ENCODE peak calls at places on chromosomes 13 and 19, in six cellular contexts. H, C, G, A, X and V are unnamed samples.

GRCh38 chr19:55336101-55336500 is 3.6 kb upstream of the KMT5C start:
- DNase-seq in H (no peak), C (no peak), G (no peak), A (no peak), X (no peak), V (peak; percentile 82)

GRCh38 chr19:58229255-58229639 is 533 bp downstream of the ZNF544 start:
- DNase-seq in H (peak; percentile 29), C (no peak), G (no peak), A (no peak), X (no peak), V (no peak)

GRCh38 chr13:20492641-20493040 is 33.0 kb downstream of the CRYL1 start:
- DNase-seq in H (no peak), C (no peak), G (peak; percentile 27), A (no peak), X (no peak), V (no peak)

GRCh38 chr19:49570997-49571676 is 9.2 kb downstream of the NOSIP start:
- DNase-seq in H (peak; percentile 43), C (no peak), G (no peak), A (no peak), X (no peak), V (no peak)

GRCh38 chr13:34155931-34156607 is 338.1 kb downstream of the RFC3 start:
- DNase-seq in H (no peak), C (no peak), G (peak; percentile 61), A (no peak), X (no peak), V (no peak)

GRCh38 chr19:33193269-33193863 is 764 bp upstream of the LRP3 start:
- DNase-seq in H (no peak), C (peak; percentile 21), G (no peak), A (peak; percentile 11), X (no peak), V (no peak)

GRCh38 chr19:15643387-15643786 is 2.7 kb downstream of the CYP4F3 start:
- DNase-seq in H (no peak), C (no peak), G (no peak), A (no peak), X (no peak), V (no peak)

GRCh38 chr19:17739121-17739875 is 12.0 kb upstream of the FCHO1 start:
- DNase-seq in H (no peak), C (peak; percentile 70), G (no peak), A (peak; percentile 38), X (peak; percentile 88), V (no peak)

GRCh38 chr19:49128545-49129237 is 9.3 kb downstream of the PPFIA3 start:
- DNase-seq in H (no peak), C (no peak), G (no peak), A (no peak), X (no peak), V (no peak)

GRCh38 chr19:35403116-35403760 is 32.4 kb downstream of the GPR42 start:
- DNase-seq in H (no peak), C (no peak), G (no peak), A (no peak), X (no peak), V (no peak)

GRCh38 chr19:55649579-55650557 is 1.9 kb downstream of the CCDC106 start:
- DNase-seq in H (no peak), C (no peak), G (no peak), A (no peak), X (no peak), V (no peak)

GRCh38 chr19:14516048-14516534 is 2.1 kb downstream of the DNAJB1 start:
- DNase-seq in H (peak; percentile 60), C (no peak), G (no peak), A (no peak), X (no peak), V (no peak)

GRCh38 chr19:14519245-14519859 is 1.2 kb upstream of the DNAJB1 start:
- DNase-seq in H (no peak), C (no peak), G (no peak), A (no peak), X (no peak), V (no peak)

GRCh38 chr19:14516746-14517438 is 1.3 kb downstream of the DNAJB1 start:
- DNase-seq in H (no peak), C (no peak), G (no peak), A (no peak), X (no peak), V (no peak)

GRCh38 chr19:14517446-14517839 is 754 bp downstream of the DNAJB1 start:
- DNase-seq in H (no peak), C (no peak), G (no peak), A (no peak), X (no peak), V (no peak)

DNA sequence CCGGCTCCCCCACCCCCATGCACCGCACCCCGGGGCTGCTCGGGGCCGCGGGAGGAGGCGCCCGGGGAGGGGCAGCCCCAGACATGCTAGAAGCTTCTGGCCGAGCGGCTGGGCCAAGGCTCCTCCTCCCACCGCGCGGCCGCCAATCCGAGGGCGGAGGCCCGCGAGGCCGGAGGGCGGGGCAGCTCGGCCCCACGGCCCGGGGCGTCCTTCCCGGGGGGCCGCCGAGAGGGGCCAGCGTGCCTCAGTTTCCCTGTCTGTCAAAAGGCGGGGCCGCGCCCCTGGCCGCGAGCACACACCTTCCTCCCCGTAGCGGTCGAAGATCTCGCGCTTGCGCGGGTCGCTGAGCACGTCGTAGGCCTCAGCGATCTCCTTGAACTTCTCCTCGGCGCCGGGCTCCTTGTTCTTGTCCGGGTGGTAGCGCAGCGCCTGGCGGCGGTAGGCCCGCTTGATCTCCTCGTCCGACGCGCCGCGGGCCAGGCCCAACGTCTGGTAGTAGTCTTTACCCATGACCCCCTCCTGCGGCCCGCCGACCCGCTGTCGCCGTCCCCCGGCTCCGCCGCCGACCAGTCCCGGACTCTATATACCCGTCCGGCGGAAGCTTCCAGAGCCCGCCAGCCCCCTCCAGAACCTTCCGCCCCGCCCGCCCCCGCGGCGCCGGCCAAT is at the start of gene DNAJB1:
- DNase-seq in H (peak; percentile 92), C (peak; percentile 89), G (no peak), A (peak; percentile 89), X (peak; percentile 96), V (peak; percentile 76)
- TF ChIP-seq CTCF in H (no peak), C (no peak), G (no peak), A (no peak), X (no peak), V (no peak)

GRCh38 chr19:18833849-18834643 is 2.3 kb downstream of the UPF1 start:
- DNase-seq in H (no peak), C (no peak), G (no peak), A (no peak), X (no peak), V (no peak)
- H3K4me1 ChIP-seq in H (peaks cover 53% of the 10 kb centered on the region), C (peaks cover 69% of the 10 kb centered on the region), G (peaks cover 6% of the 10 kb centered on the region), A (peaks cover 39% of the 10 kb centered on the region), X (peaks cover 55% of the 10 kb centered on the region), V (peaks cover 7% of the 10 kb centered on the region)

DNA sequence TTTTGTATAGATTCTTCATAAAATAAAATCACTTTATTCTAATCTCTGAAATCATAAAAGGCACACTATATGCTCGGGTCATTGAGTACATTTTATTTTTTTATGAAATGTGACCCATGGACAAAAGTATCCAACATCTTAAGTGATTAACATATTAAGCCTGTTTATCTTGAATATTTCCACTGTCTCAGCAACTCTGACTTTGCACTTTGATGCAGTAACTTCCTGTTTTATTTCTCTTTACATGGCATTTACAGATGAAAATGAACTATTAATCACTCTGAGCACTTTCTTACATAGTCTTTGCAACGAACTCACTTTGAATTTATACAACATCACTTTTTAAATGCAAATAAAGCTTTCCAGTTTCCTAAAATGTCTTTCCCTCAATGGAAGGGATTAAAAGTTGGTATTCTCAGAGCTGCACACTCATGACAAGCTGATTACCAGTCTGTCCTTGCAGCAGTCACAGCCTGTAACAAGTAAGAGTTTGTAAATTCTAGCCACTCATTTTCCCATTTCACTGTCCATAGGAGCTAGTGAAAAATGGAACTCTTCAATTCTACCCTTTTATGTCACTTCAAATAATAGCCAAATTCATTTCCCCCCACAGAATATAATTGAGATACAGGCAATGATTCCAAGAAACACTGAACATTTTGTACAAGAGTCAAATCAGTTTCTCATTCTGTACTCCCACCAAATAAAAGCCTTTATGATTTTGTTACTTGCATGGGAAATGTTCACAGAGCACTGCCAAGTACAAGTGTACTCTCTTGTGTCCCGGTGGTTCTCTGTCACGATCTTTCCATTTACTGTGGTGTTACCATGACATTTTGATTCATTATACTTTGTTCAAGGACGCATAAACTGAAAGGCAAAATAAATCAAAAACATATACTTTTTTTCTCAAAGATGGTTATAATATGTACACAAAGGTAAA is 1968.9 kb downstream of the PCDH9 start:
- DNase-seq in H (no peak), C (no peak), G (no peak), A (no peak), X (no peak), V (no peak)
- H3K4me3 ChIP-seq in H (no peak overlapping the region), C (no peak overlapping the region), G (no peak overlapping the region), A (peak overlapping the region; percentile 36), X (no peak overlapping the region), V (no peak overlapping the region)

GRCh38 chr13:51938454-51938853 is 72.8 kb downstream of the ATP7B start:
- DNase-seq in H (no peak), C (no peak), G (no peak), A (no peak), X (no peak), V (no peak)

GRCh38 chr13:51933466-51934058 is 71.8 kb downstream of the CCDC70 start:
- DNase-seq in H (no peak), C (no peak), G (no peak), A (no peak), X (no peak), V (no peak)

GRCh38 chr13:51934461-51935087 is 72.8 kb downstream of the CCDC70 start:
- DNase-seq in H (no peak), C (no peak), G (no peak), A (no peak), X (no peak), V (no peak)

GRCh38 chr13:51937320-51938290 is 73.6 kb downstream of the ATP7B start:
- DNase-seq in H (no peak), C (no peak), G (no peak), A (no peak), X (no peak), V (no peak)

DNA sequence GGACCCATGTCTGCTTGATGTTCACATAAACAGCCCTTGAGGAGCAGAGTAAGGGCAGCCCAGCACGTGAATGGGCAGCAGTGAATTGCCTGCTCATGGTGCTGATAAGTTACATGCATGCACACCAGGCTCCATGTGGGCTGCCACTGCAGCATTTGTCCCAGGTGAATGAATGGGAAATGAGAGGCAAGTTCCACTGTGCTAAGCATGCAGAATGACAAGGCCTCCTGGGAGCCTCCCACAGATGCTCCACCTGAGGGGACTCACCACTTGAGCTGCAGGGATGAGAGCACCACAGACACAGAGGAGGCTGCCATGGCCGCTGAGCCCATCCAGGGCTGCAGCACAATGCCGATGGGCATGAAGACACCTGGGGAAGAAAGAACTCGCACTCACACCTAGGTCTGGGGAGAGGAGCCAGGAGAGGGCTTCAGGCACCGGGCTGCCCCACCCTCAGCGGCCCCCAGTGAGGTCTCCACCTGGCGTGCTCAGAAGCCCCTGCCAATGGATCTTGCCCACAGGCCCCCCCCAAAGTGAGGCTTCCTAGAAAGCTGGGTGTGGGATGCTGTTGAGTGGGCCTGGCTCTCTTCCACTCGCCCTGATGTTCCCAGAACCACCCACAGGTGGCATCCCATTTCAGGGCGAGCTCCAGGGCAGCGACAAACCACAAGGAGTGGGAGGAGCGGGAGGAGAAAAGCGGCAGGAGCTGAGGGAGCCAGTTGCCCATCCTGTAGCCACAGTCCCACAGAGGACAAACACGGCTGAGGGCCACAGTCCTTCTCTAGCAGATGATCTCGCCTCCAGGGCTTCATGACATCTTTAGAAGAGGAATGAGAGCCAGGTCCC is 73.8 kb downstream of the CCDC70 start:
- DNase-seq in H (peak; percentile 73), C (no peak), G (peak; percentile 19), A (no peak), X (no peak), V (no peak)
- TF ChIP-seq CTCF in H (no peak), C (peak; percentile 36), G (peak; percentile 78), A (peak; percentile 28), X (no peak), V (no peak)

GRCh38 chr13:25879466-25879865 is 172.3 kb downstream of the SHISA2 start:
- DNase-seq in H (no peak), C (no peak), G (no peak), A (no peak), X (no peak), V (no peak)
- H3K4me1 ChIP-seq in H (no peaks in the 10 kb centered on the region), C (peaks cover 7% of the 10 kb centered on the region), G (no peaks in the 10 kb centered on the region), A (no peaks in the 10 kb centered on the region), X (no peaks in the 10 kb centered on the region), V (no peaks in the 10 kb centered on the region)